ENCODE peak calls at places on chromosomes 1 and 21, in five cellular contexts. S is mammary epithelial cell, T is suprapubic skin, J is SK-N-MC, W is neural progenitor cell. G is an unnamed sample.

GRCh38 chr1:29177022-29177705 is 4.5 kb downstream of the SRSF4 start:
- DNase-seq in S (no peak), T (no peak), J (no peak), W (no peak), G (peak; percentile 52)

GRCh38 chr1:178262101-178262500 is 168.2 kb downstream of the RASAL2 start:
- DNase-seq in S (peak; percentile 84), T (no peak), J (no peak), W (peak; percentile 25), G (no peak)

GRCh38 chr1:167678422-167678821 is 43.4 kb upstream of the MPZL1 start:
- DNase-seq in S (no peak), T (no peak), J (no peak), W (no peak), G (no peak)

GRCh38 chr1:230095938-230096337 is 28.9 kb downstream of the GALNT2 start:
- DNase-seq in S (no peak), T (no peak), J (no peak), W (no peak), G (no peak)

GRCh38 chr1:220876511-220877347 is 2.5 kb upstream of the HLX start:
- DNase-seq in S (no peak), T (no peak), J (no peak), W (peak; percentile 86), G (no peak)

GRCh38 chr21:24895885-24896734 is 711.2 kb downstream of the MRPL39 start:
- DNase-seq in S (no peak), T (no peak), J (no peak), W (peak; percentile 27), G (no peak)

GRCh38 chr1:179876289-179876715 is 1.3 kb downstream of the TOR1AIP2 start:
- DNase-seq in S (peak; percentile 62), T (no peak), J (no peak), W (no peak), G (no peak)

GRCh38 chr1:25967308-25967707 is 30.6 kb downstream of the PAFAH2 start:
- DNase-seq in S (no peak), T (no peak), J (no peak), W (no peak), G (no peak)

GRCh38 chr21:29849735-29850176 is 90.0 kb downstream of the GRIK1 start:
- DNase-seq in S (peak; percentile 23), T (no peak), J (peak; percentile 42), W (peak; percentile 79), G (no peak)

GRCh38 chr1:215631489-215631888 is 64.4 kb downstream of the KCTD3 start:
- DNase-seq in S (peak; percentile 83), T (no peak), J (no peak), W (peak; percentile 12), G (no peak)

GRCh38 chr21:25682382-25682781 is 43.3 kb downstream of the JAM2 start:
- DNase-seq in S (no peak), T (no peak), J (no peak), W (no peak), G (no peak)

GRCh38 chr1:84434756-84435142 is 36.5 kb downstream of the DNASE2B start:
- DNase-seq in S (no peak), T (no peak), J (no peak), W (no peak), G (no peak)

GRCh38 chr1:242745079-242745478 is 220.6 kb upstream of the PLD5 start:
- DNase-seq in S (no peak), T (no peak), J (no peak), W (no peak), G (no peak)

GRCh38 chr1:43622471-43622870 is 27.5 kb upstream of the KDM4A start:
- DNase-seq in S (no peak), T (no peak), J (no peak), W (no peak), G (no peak)

GRCh38 chr1:234507626-234508387 is 28.8 kb upstream of the TARBP1 start:
- DNase-seq in S (no peak), T (no peak), J (no peak), W (no peak), G (no peak)
- H3K9me3 ChIP-seq in S (no peaks in the 10 kb centered on the region), T (no peaks in the 10 kb centered on the region), J (no peaks in the 10 kb centered on the region), W (no peaks in the 10 kb centered on the region), G (no peaks in the 10 kb centered on the region)

DNA sequence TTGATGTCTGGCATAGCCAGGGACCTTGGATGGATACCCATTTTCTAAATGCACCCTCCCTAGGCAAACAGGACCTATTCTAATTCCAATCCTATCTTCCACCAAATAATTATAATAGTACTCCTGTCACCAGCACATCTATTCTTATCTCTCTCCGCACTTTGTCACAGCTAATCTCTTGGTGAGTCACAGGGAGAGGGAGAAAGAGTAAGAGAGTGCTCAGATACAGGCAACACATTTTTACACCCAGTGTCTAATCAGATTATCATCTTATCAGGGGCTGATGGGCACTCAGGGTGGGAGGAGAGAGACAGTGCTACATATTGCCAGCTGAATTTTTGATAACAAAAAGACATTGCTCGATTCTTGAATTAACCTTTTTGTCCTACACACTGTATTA is 275.0 kb upstream of the BEND5 start:
- DNase-seq in S (no peak), T (no peak), J (no peak), W (no peak), G (no peak)
- H3K9me3 ChIP-seq in S (no peaks in the 10 kb centered on the region), T (no peaks in the 10 kb centered on the region), J (no peaks in the 10 kb centered on the region), W (peaks cover 19% of the 10 kb centered on the region), G (no peaks in the 10 kb centered on the region)

GRCh38 chr1:14215151-14215550 is 383.3 kb upstream of the KAZN start:
- DNase-seq in S (no peak), T (no peak), J (no peak), W (no peak), G (no peak)

GRCh38 chr1:14217384-14217783 is 381.1 kb upstream of the KAZN start:
- DNase-seq in S (no peak), T (no peak), J (no peak), W (no peak), G (no peak)

GRCh38 chr1:14220811-14221210 is 377.7 kb upstream of the KAZN start:
- DNase-seq in S (no peak), T (no peak), J (no peak), W (no peak), G (no peak)

GRCh38 chr1:14222086-14222485 is 376.4 kb upstream of the KAZN start:
- DNase-seq in S (no peak), T (no peak), J (no peak), W (no peak), G (no peak)

GRCh38 chr1:14220324-14220723 is 378.2 kb upstream of the KAZN start:
- DNase-seq in S (no peak), T (no peak), J (no peak), W (no peak), G (no peak)
- H3K9me3 ChIP-seq in S (no peaks in the 10 kb centered on the region), T (peaks cover 13% of the 10 kb centered on the region), J (no peaks in the 10 kb centered on the region), W (no peaks in the 10 kb centered on the region), G (peaks cover 19% of the 10 kb centered on the region)

GRCh38 chr21:34132202-34132601 is 58.8 kb downstream of the MRPS6 start:
- DNase-seq in S (no peak), T (no peak), J (no peak), W (no peak), G (no peak)
- H3K9me3 ChIP-seq in S (no peaks in the 10 kb centered on the region), T (no peaks in the 10 kb centered on the region), J (peaks cover 3% of the 10 kb centered on the region), W (peaks cover 8% of the 10 kb centered on the region), G (no peaks in the 10 kb centered on the region)

DNA sequence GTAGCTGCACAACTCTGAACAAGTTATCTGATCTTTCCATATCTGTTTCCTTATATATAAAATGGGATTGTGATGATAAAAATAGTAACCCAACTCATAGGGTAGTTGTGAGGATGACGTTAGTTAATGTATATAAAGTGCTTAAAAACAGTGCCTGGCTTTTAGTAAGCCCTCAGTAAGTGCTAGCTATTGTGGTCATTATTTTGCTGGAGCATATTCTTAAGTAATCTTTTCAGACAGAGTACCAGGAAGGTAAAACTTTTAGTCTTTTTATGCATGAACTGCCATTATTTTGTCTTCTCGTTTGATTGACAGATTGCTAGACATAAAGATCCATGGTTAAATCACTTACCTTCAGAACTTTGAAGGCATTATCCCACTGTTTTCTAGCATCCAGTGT is 62.5 kb upstream of the SIM2 start:
- DNase-seq in S (no peak), T (no peak), J (no peak), W (no peak), G (no peak)
- H3K9me3 ChIP-seq in S (no peaks in the 10 kb centered on the region), T (peaks cover 11% of the 10 kb centered on the region), J (peaks cover 8% of the 10 kb centered on the region), W (no peaks in the 10 kb centered on the region), G (peaks cover 3% of the 10 kb centered on the region)

GRCh38 chr1:2998503-2999100 is 22.7 kb upstream of the ACTRT2 start:
- DNase-seq in S (no peak), T (no peak), J (no peak), W (no peak), G (peak; percentile 39)

GRCh38 chr1:3000671-3001470 is 20.4 kb upstream of the ACTRT2 start:
- DNase-seq in S (no peak), T (no peak), J (no peak), W (no peak), G (no peak)

GRCh38 chr1:3000214-3000613 is 21.1 kb upstream of the ACTRT2 start:
- DNase-seq in S (no peak), T (no peak), J (no peak), W (no peak), G (peak; percentile 62)

GRCh38 chr1:2999138-2999537 is 22.1 kb upstream of the ACTRT2 start:
- DNase-seq in S (no peak), T (no peak), J (no peak), W (no peak), G (peak; percentile 69)

GRCh38 chr1:2999571-2999970 is 21.7 kb upstream of the ACTRT2 start:
- DNase-seq in S (no peak), T (no peak), J (no peak), W (no peak), G (no peak)
- H3K9me3 ChIP-seq in S (peaks cover 38% of the 10 kb centered on the region), T (no peaks in the 10 kb centered on the region), J (no peaks in the 10 kb centered on the region), W (peaks cover 5% of the 10 kb centered on the region), G (no peaks in the 10 kb centered on the region)

GRCh38 chr21:38613686-38614085 is 115.4 kb upstream of the ERG start:
- DNase-seq in S (no peak), T (no peak), J (no peak), W (no peak), G (no peak)

GRCh38 chr21:38609580-38609979 is 111.3 kb upstream of the ERG start:
- DNase-seq in S (no peak), T (no peak), J (no peak), W (no peak), G (no peak)

GRCh38 chr21:38614558-38614957 is 116.3 kb upstream of the ERG start:
- DNase-seq in S (no peak), T (no peak), J (no peak), W (no peak), G (no peak)

GRCh38 chr21:38611262-38611661 is 113.0 kb upstream of the ERG start:
- DNase-seq in S (no peak), T (no peak), J (no peak), W (no peak), G (peak; percentile 87)

GRCh38 chr21:38610573-38611251 is 112.4 kb upstream of the ERG start:
- DNase-seq in S (no peak), T (no peak), J (no peak), W (no peak), G (no peak)
- H3K9me3 ChIP-seq in S (no peaks in the 10 kb centered on the region), T (no peaks in the 10 kb centered on the region), J (no peaks in the 10 kb centered on the region), W (no peaks in the 10 kb centered on the region), G (no peaks in the 10 kb centered on the region)